ENCODE peak calls at places on chromosomes 11 and 22, in eight cellular contexts. I, J, T, P, X, C, V and E are unnamed samples.
A peak's percentile ranks its signal among the peaks of the same experiment; 100 is the strongest.

GRCh38 chr11:86811637-86812321 is 11.4 kb downstream of the PRSS23 start:
- DNase-seq in C (no peak), X (peak; percentile 85), P (no peak), T (peak; percentile 84), V (no peak), I (peak; percentile 76), J (no peak), E (no peak)

GRCh38 chr22:37362618-37363017 is 64.7 kb downstream of the ELFN2 start:
- DNase-seq in C (no peak), T (no peak), X (peak; percentile 28), P (no peak), V (no peak), I (no peak), J (no peak), E (no peak)

GRCh38 chr22:26522592-26522991 is 10.3 kb upstream of the TFIP11 start:
- DNase-seq in J (no peak), P (no peak), C (no peak), V (no peak), X (no peak), T (no peak), I (no peak), E (no peak)

GRCh38 chr11:2539761-2540520 is 95.1 kb downstream of the KCNQ1 start:
- DNase-seq in J (no peak), X (no peak), P (no peak), V (no peak), C (no peak), I (no peak), T (no peak), E (no peak)

GRCh38 chr11:8387693-8388092 is 124.0 kb upstream of the LMO1 start:
- DNase-seq in C (no peak), X (no peak), J (no peak), V (no peak), I (no peak), P (no peak), T (no peak), E (no peak)

GRCh38 chr11:132008872-132009271 is 638.5 kb downstream of the NTM start:
- DNase-seq in V (no peak), I (no peak), J (no peak), P (no peak), C (no peak), X (no peak), T (no peak), E (no peak)

GRCh38 chr22:30575011-30575671 is 676 bp upstream of the GAL3ST1 start:
- DNase-seq in C (no peak), I (no peak), T (no peak), V (no peak), J (peak; percentile 84), X (peak; percentile 70), P (no peak), E (no peak)

GRCh38 chr11:111937859-111938258 is 716 bp downstream of the DIXDC1 start:
- DNase-seq in I (no peak), P (no peak), J (peak; percentile 38), C (no peak), X (no peak), V (no peak), T (no peak), E (no peak)

GRCh38 chr11:44016546-44017442 is 31.0 kb upstream of the ACCSL start:
- DNase-seq in P (no peak), C (no peak), I (no peak), V (no peak), X (peak; percentile 12), J (no peak), T (no peak), E (no peak)

GRCh38 chr22:46352691-46353386 is 17.3 kb downstream of the TRMU start:
- DNase-seq in X (peak; percentile 26), P (no peak), J (no peak), T (peak; percentile 42), I (no peak), V (no peak), C (no peak), E (no peak)

GRCh38 chr11:120710354-120711187 is 199.0 kb downstream of the GRIK4 start:
- DNase-seq in X (peak; percentile 87), V (peak; percentile 89), I (peak; percentile 41), P (no peak), C (peak; percentile 56), T (no peak), J (peak; percentile 41), E (no peak)

GRCh38 chr11:118003456-118003855 is 17.3 kb downstream of the IL10RA start:
- DNase-seq in T (no peak), V (no peak), X (no peak), C (no peak), P (no peak), I (no peak), J (no peak), E (no peak)

GRCh38 chr11:56331861-56332491 is 13.9 kb upstream of the OR8K1 start:
- DNase-seq in X (no peak), I (no peak), C (no peak), J (peak; percentile 45), P (no peak), V (no peak), T (no peak), E (no peak)

GRCh38 chr22:40651563-40652501 is 15.3 kb upstream of the MRTFA start:
- DNase-seq in J (peak; percentile 84), X (peak; percentile 100), V (peak; percentile 95), C (peak; percentile 58), I (peak; percentile 95), T (peak; percentile 95), P (peak; percentile 87), E (no peak)

DNA sequence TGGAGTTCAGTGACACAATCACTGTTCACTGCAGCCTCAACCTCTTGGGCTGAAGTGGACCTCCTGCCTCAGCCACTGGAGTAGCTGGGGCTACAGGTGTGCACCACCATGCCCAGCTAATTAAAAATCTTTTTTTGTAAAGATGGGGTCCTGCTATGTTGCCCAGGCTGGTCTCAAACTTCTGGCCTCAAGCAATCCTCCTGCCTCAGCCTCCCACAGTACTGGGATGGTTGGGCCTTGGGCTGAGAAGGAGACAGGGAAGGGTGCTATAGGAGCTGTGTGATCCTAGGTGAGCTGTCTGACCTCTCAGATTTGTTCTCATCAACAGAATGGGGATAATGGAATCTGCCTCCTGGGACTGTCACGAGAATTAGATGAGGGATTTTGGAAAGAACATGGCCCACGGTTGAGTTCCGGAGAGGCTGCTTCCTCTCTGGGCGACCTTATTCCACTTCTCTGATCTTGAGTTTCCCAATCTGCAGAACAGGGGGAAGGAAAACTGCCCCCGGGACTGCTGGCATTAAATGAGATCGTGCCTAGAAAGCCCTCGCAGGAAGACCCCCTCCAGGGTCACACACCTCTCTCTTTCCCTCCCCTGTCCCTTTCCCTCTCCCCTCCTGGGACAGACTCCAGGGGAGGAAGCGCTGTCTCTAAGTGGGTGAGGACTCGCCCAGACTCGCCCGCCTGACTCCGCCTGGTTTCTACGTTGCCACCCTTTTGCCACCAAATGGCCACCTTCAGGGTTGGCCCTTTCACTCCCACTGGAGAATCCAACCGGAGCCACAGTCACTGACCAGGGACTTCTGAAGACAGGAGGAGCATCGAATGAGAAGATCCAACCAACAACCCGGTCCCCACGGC is 50.1 kb downstream of the MCM5 start:
- DNase-seq in T (no peak), V (no peak), X (no peak), C (no peak), J (no peak), I (no peak), P (no peak), E (no peak)
- TF ChIP-seq RAD21 in T (no peak), V (no peak), X (no peak), C (no peak), J (no peak), I (no peak), P (no peak), E (no peak)

DNA sequence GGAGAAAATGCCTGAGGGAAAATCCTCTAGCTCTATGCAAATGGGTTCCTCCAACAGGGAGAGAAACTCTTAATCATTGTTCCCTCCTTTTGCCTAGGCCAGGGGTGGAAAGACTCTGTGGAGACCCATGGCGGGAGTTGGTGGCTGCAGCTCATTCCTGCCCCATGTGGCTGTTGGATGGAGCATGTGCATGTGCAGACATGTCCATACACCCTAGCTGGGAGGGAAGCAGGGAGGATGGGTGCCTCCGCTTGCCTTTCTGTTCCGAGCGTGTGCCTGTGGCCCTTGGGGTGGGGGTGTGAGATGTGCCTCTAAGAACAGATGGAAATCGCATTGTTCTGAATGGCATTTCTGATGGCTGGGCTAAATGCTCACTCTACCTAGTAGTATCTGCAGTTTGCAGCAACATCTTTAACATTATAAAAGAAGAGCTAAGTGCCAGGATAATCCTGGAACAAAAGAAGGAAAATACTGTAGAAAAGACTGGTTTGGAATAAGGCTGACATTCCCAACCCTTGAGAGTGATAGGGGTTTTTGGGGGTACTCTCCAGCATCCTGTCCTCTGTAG is 31.7 kb downstream of the METTL15 start:
- DNase-seq in V (no peak), P (no peak), I (no peak), C (no peak), T (no peak), X (no peak), J (no peak), E (no peak)
- TF ChIP-seq RAD21 in V (no peak), P (no peak), I (no peak), C (no peak), T (no peak), X (no peak), J (no peak), E (no peak)

DNA sequence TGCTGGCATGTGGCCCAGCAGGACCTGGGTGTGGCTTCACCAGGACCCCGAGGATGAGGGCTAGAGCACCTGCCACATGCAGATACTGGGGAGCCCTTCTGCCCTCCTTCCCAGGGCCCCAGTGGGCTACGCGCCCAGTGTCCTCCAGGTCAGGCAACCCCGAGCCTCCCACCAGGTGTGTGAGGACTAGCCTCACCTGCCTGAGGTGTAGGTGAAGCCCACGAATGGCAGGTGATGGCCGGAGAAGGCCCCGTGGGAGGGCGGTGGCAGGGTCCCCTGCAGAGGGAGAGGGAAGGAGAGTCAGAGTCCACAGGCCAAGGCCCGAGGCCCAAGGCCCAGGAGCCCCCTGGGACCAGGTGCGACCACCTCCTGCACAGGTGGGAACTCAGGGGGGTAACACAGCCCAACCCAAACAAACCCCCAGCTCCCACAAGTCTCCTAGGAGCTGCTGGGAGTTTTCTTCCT is 6.5 kb downstream of the CDC42BPG start:
- DNase-seq in X (no peak), T (no peak), C (no peak), P (no peak), J (no peak), V (no peak), I (no peak), E (no peak)
- TF ChIP-seq RAD21 in X (no peak), T (no peak), C (no peak), P (no peak), J (no peak), V (no peak), I (no peak), E (no peak)

GRCh38 chr11:116641561-116642045 is 131.2 kb downstream of the BUD13 start:
- DNase-seq in P (peak; percentile 45), V (no peak), T (peak; percentile 33), J (peak; percentile 86), C (peak; percentile 39), X (no peak), I (peak; percentile 32), E (no peak)
- TF ChIP-seq RAD21 in P (peak; percentile 77), V (peak; percentile 90), T (peak; percentile 72), J (peak; percentile 93), C (peak; percentile 97), X (peak; percentile 57), I (peak; percentile 84), E (peak; percentile 76)